ENCODE peak calls at places on chromosomes 3 and 15, in six cellular contexts. D, S, A, W, K and R are unnamed samples.

GRCh38 chr3:51371943-51372557 is 13.0 kb upstream of the MANF start:
- DNase-seq in W (peak; percentile 76), S (peak; percentile 87), D (peak; percentile 66), K (peak; percentile 83), A (no peak), R (peak; percentile 92)

GRCh38 chr3:138434276-138434874 is at the start of gene ESYT3:
- DNase-seq in S (peak; percentile 73), K (peak; percentile 51), D (peak; percentile 90), A (peak; percentile 62), W (peak; percentile 43), R (peak; percentile 74)

GRCh38 chr3:159239054-159239453 is 437.2 kb downstream of the MFSD1 start:
- DNase-seq in D (no peak), A (no peak), W (no peak), S (no peak), K (no peak), R (peak; percentile 79)

GRCh38 chr3:36907911-36908646 is 36.8 kb downstream of the TRANK1 start:
- DNase-seq in S (peak; percentile 80), A (no peak), W (peak; percentile 81), D (peak; percentile 66), K (peak; percentile 22), R (peak; percentile 80)

GRCh38 chr15:90683371-90683770 is 33.8 kb upstream of the BLM start:
- DNase-seq in S (no peak), A (no peak), K (no peak), D (no peak), W (no peak), R (no peak)

GRCh38 chr15:98653686-98654085 is 5.3 kb downstream of the IGF1R start:
- DNase-seq in K (no peak), S (peak; percentile 62), A (no peak), W (no peak), D (no peak), R (peak; percentile 71)

GRCh38 chr3:115790759-115791158 is 167.4 kb downstream of the GAP43 start:
- DNase-seq in W (peak; percentile 99), K (no peak), D (no peak), S (peak; percentile 90), A (no peak), R (peak; percentile 90)

GRCh38 chr15:93135459-93135858 is 46.4 kb upstream of the RGMA start:
- DNase-seq in A (no peak), S (no peak), K (no peak), D (no peak), W (no peak), R (no peak)

GRCh38 chr3:49165771-49166751 is at the start of gene CCDC71:
- DNase-seq in K (peak; percentile 39), A (peak; percentile 61), S (peak; percentile 79), W (peak; percentile 51), D (peak; percentile 75), R (peak; percentile 81)

DNA sequence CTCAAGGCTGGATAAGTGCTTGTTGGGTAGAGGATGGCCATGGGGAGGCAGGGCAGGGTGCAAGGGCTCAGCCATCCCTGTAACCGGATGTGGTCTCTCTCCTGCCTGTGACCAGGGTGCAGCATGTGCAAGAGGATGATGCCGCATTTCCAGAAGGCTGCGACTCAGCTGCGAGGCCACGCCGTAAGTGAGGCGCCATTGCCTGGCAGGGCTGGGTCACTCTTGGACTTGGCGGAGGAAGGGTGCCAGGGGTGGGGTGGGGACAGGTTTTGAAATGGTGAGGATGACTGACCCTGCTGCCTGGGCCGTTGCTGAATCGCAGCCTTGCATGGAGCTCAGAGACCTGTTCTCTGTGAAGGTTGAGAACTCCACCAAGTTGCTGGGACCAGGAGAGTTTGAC is 49.3 kb downstream of the PDIA5 start:
- DNase-seq in W (no peak), D (no peak), A (no peak), K (no peak), S (no peak), R (no peak)
- H3K36me3 ChIP-seq in W (peaks cover 38% of the 10 kb centered on the region), D (peaks cover 100% of the 10 kb centered on the region), A (no peaks in the 10 kb centered on the region), K (no peaks in the 10 kb centered on the region), S (no peaks in the 10 kb centered on the region), R (peaks cover 89% of the 10 kb centered on the region)

DNA sequence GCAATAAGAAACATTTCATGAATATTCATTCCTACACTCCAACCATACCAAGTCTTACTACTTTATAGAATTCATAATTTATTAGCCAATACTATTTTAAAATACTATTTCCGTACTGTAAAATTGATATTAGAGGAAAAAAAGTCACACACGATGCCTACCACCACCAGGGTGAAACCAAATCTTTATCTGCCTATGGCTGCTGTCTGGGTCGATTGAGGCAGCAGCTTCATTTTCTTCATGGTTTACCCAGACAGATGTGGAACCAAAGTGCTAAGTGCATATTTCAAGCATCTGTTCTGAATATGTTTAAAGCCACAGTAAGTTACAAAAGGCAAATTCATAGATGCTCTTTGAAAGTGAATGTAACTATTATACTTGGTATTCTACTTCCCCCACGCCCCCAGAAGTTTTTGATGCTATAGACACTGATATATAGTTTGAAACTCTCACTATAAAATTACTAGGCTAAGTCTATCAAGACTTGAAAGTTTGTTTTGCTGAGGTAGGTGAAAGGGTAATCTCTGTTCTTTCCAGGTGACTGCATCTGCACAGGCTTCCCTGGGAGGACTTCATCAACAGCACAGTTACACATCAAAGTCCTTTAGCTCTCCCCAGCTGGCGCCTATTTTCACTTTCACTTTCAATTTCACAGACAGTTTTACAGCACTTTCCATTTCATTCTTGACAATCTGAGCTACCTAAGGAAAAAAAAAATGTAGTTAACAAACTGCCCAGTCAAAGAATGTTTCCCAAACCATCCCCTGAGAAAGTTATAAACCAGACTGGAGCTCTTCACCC is 113.9 kb downstream of the POLQ start:
- DNase-seq in D (no peak), S (peak; percentile 65), A (no peak), W (peak; percentile 59), K (no peak), R (peak; percentile 69)
- H3K36me3 ChIP-seq in D (no peaks in the 10 kb centered on the region), S (no peaks in the 10 kb centered on the region), A (no peaks in the 10 kb centered on the region), W (no peaks in the 10 kb centered on the region), K (no peaks in the 10 kb centered on the region), R (no peaks in the 10 kb centered on the region)

GRCh38 chr3:71166366-71166765 is 417.2 kb downstream of the FOXP1 start:
- DNase-seq in D (no peak), A (no peak), W (no peak), K (no peak), S (no peak), R (no peak)

GRCh38 chr3:71166839-71167238 is 416.7 kb downstream of the FOXP1 start:
- DNase-seq in K (no peak), S (no peak), W (no peak), D (no peak), A (no peak), R (no peak)

GRCh38 chr3:71168043-71168720 is 415.3 kb downstream of the FOXP1 start:
- DNase-seq in K (no peak), S (peak; percentile 78), D (no peak), A (no peak), W (peak; percentile 87), R (peak; percentile 78)

GRCh38 chr3:71171246-71171645 is 412.3 kb downstream of the FOXP1 start:
- DNase-seq in W (no peak), D (no peak), S (no peak), K (no peak), A (no peak), R (no peak)

DNA sequence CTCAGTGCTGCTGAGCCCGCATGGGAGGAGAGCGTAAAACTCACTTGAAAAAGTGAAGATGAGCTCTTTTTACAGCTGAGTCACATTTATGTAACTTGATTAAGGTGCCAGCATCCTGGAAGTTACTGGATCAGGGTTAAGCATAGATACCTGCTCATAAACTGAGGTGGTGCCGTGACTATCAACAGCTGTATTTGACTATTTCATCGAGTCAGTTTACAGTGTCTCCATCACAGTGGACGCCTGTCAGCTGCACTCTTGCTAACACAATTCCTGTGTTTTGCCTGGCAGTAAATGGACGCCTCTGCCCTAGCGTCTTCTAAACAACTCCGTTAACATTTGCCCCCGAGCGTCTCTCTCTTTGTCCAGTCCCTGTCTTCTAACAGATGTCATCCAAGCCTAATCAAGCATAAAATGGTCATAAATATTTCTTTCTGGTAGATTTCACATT is 414.5 kb downstream of the FOXP1 start:
- DNase-seq in D (no peak), S (peak; percentile 26), A (no peak), W (peak; percentile 44), K (no peak), R (no peak)
- H3K36me3 ChIP-seq in D (no peaks in the 10 kb centered on the region), S (no peaks in the 10 kb centered on the region), A (no peaks in the 10 kb centered on the region), W (no peaks in the 10 kb centered on the region), K (no peaks in the 10 kb centered on the region), R (no peaks in the 10 kb centered on the region)

GRCh38 chr3:14156843-14157561 is 21.4 kb downstream of the XPC start:
- DNase-seq in S (no peak), W (no peak), K (no peak), D (no peak), A (no peak), R (no peak)
- H3K36me3 ChIP-seq in S (peaks cover 43% of the 10 kb centered on the region), W (peaks cover 67% of the 10 kb centered on the region), K (peaks cover 38% of the 10 kb centered on the region), D (peaks cover 100% of the 10 kb centered on the region), A (peaks cover 30% of the 10 kb centered on the region), R (peaks cover 88% of the 10 kb centered on the region)

GRCh38 chr3:127929818-127930217 is 14.8 kb downstream of the KBTBD12 start:
- DNase-seq in K (no peak), A (no peak), D (no peak), S (no peak), W (no peak), R (no peak)
- H3K36me3 ChIP-seq in K (no peaks in the 10 kb centered on the region), A (no peaks in the 10 kb centered on the region), D (no peaks in the 10 kb centered on the region), S (no peaks in the 10 kb centered on the region), W (no peaks in the 10 kb centered on the region), R (no peaks in the 10 kb centered on the region)